ENCODE peak calls at places on chromosome 7, in ten cellular contexts. N is H1, F is body of pancreas, E is tibial nerve, S is esophagus squamous epithelium, K is ovary, I is NB4, D is upper lobe of left lung, A is GM12892, O is Peyer's patch. G is an unnamed sample.

GRCh38 chr7:16711730-16712129 is 41.8 kb upstream of the TSPAN13 start:
- DNase-seq in N (no peak), F (no peak), E (no peak), S (no peak), K (no peak), I (no peak), D (no peak), A (no peak), O (no peak), G (no peak)

GRCh38 chr7:47536705-47537611 is 45.0 kb downstream of the TNS3 start:
- DNase-seq in N (no peak), F (peak), E (peak), S (no peak), K (peak), I (no peak), D (peak), A (no peak), O (no peak), G (no peak)

GRCh38 chr7:155998328-155998691 is 186.0 kb upstream of the SHH start:
- DNase-seq in N (no peak), F (no peak), E (no peak), S (no peak), K (no peak), I (no peak), D (peak), A (no peak), O (peak), G (no peak)

GRCh38 chr7:132221356-132221755 is 354.9 kb downstream of the PLXNA4 start:
- DNase-seq in N (no peak), F (no peak), E (no peak), S (no peak), K (no peak), I (no peak), D (no peak), A (no peak), O (no peak), G (no peak)

GRCh38 chr7:111758332-111758731 is 196.0 kb upstream of the IMMP2L start:
- DNase-seq in N (no peak), F (no peak), E (no peak), S (no peak), K (no peak), I (no peak), D (no peak), A (no peak), O (no peak), G (no peak)

GRCh38 chr7:91776166-91776565 is 104.3 kb downstream of the MTERF1 start:
- DNase-seq in N (no peak), F (no peak), E (no peak), S (no peak), K (no peak), I (no peak), D (no peak), A (no peak), O (no peak), G (no peak)

GRCh38 chr7:27277628-27278027 is 35.0 kb downstream of the EVX1 start:
- DNase-seq in N (no peak), F (peak), E (no peak), S (no peak), K (no peak), I (no peak), D (no peak), A (no peak), O (peak), G (no peak)

GRCh38 chr7:39609462-39610149 is 13.8 kb upstream of the RALA start:
- DNase-seq in N (peak), F (no peak), E (no peak), S (no peak), K (no peak), I (peak), D (no peak), A (peak), O (no peak), G (no peak)

GRCh38 chr7:13581097-13581496 is 408.4 kb downstream of the ETV1 start:
- DNase-seq in N (no peak), F (no peak), E (no peak), S (no peak), K (no peak), I (no peak), D (no peak), A (no peak), O (no peak), G (no peak)

GRCh38 chr7:113891031-113891350 is 27.8 kb downstream of the PPP1R3A start:
- DNase-seq in N (no peak), F (no peak), E (no peak), S (no peak), K (no peak), I (no peak), D (no peak), A (no peak), O (no peak), G (no peak)

GRCh38 chr7:151018421-151019129 is 5.7 kb downstream of the ATG9B start:
- DNase-seq in N (no peak), F (peak), E (no peak), S (no peak), K (peak), I (no peak), D (no peak), A (no peak), O (no peak), G (no peak)

GRCh38 chr7:128351296-128352123 is 7.8 kb upstream of the RBM28 start:
- DNase-seq in N (peak), F (no peak), E (no peak), S (no peak), K (no peak), I (no peak), D (no peak), A (no peak), O (no peak), G (no peak)

GRCh38 chr7:132498319-132498718 is 78.0 kb downstream of the PLXNA4 start:
- DNase-seq in N (no peak), F (no peak), E (no peak), S (no peak), K (no peak), I (no peak), D (no peak), A (no peak), O (no peak), G (no peak)

GRCh38 chr7:43650457-43651052 is 67.6 kb downstream of the STK17A start:
- DNase-seq in N (no peak), F (no peak), E (no peak), S (no peak), K (no peak), I (peak), D (no peak), A (no peak), O (peak), G (no peak)

GRCh38 chr7:92179393-92179924 is 517 bp upstream of the LRRD1 start:
- DNase-seq in N (no peak), F (peak), E (no peak), S (no peak), K (peak), I (no peak), D (no peak), A (no peak), O (no peak), G (peak)

GRCh38 chr7:47337531-47337930 is 244.4 kb downstream of the TNS3 start:
- DNase-seq in N (no peak), F (no peak), E (no peak), S (no peak), K (no peak), I (no peak), D (peak), A (no peak), O (no peak), G (no peak)

GRCh38 chr7:7181519-7182155 is 707 bp upstream of the C1GALT1 start:
- DNase-seq in N (peak), F (peak), E (no peak), S (no peak), K (peak), I (peak), D (peak), A (peak), O (peak), G (no peak)

GRCh38 chr7:129607471-129608120 is 3.9 kb upstream of the NRF1 start:
- DNase-seq in N (peak), F (peak), E (no peak), S (no peak), K (no peak), I (peak), D (peak), A (peak), O (peak), G (no peak)

GRCh38 chr7:27364344-27364758 is 121.7 kb downstream of the EVX1 start:
- DNase-seq in N (no peak), F (peak), E (peak), S (no peak), K (peak), I (peak), D (no peak), A (no peak), O (peak), G (no peak)

GRCh38 chr7:110922906-110923305 is 168.0 kb upstream of the LRRN3 start:
- DNase-seq in N (no peak), F (no peak), E (no peak), S (no peak), K (no peak), I (no peak), D (no peak), A (no peak), O (no peak), G (no peak)

GRCh38 chr7:150879345-150879744 is 27.0 kb downstream of the AOC1 start:
- DNase-seq in N (no peak), F (no peak), E (no peak), S (no peak), K (no peak), I (peak), D (no peak), A (no peak), O (no peak), G (peak)

GRCh38 chr7:37694208-37695080 is 10.9 kb downstream of the GPR141 start:
- DNase-seq in N (no peak), F (peak), E (peak), S (no peak), K (no peak), I (peak), D (peak), A (no peak), O (no peak), G (no peak)

GRCh38 chr7:116438274-116438673 is 61.3 kb upstream of the CAV2 start:
- DNase-seq in N (no peak), F (no peak), E (no peak), S (no peak), K (no peak), I (no peak), D (no peak), A (no peak), O (peak), G (no peak)

GRCh38 chr7:143172354-143172753 is 10.9 kb upstream of the TAS2R39 start:
- DNase-seq in N (no peak), F (peak), E (no peak), S (no peak), K (no peak), I (no peak), D (peak), A (no peak), O (no peak), G (no peak)

GRCh38 chr7:129150199-129150996 is 5.9 kb downstream of the TSPAN33 start:
- DNase-seq in N (no peak), F (no peak), E (no peak), S (no peak), K (no peak), I (no peak), D (no peak), A (no peak), O (peak), G (no peak)

GRCh38 chr7:5491251-5492044 is 67.8 kb upstream of the TNRC18 start:
- DNase-seq in N (no peak), F (no peak), E (no peak), S (no peak), K (peak), I (no peak), D (peak), A (no peak), O (no peak), G (no peak)

GRCh38 chr7:148334959-148335577 is 255.5 kb upstream of the C7orf33 start:
- DNase-seq in N (no peak), F (peak), E (no peak), S (no peak), K (no peak), I (no peak), D (no peak), A (no peak), O (no peak), G (no peak)

GRCh38 chr7:130352335-130353074 is 7.9 kb downstream of the CPA5 start:
- DNase-seq in N (no peak), F (no peak), E (no peak), S (no peak), K (peak), I (no peak), D (no peak), A (no peak), O (no peak), G (no peak)

GRCh38 chr7:100590077-100590737 is 4.1 kb downstream of the FBXO24 start:
- DNase-seq in N (no peak), F (no peak), E (no peak), S (no peak), K (peak), I (no peak), D (no peak), A (no peak), O (no peak), G (no peak)

GRCh38 chr7:78172138-78172887 is 373.7 kb downstream of the PHTF2 start:
- DNase-seq in N (no peak), F (no peak), E (no peak), S (no peak), K (no peak), I (no peak), D (no peak), A (no peak), O (no peak), G (no peak)

GRCh38 chr7:100157334-100158228 is 942 bp downstream of the TRAPPC14 start:
- DNase-seq in N (no peak), F (peak), E (no peak), S (no peak), K (no peak), I (peak), D (peak), A (no peak), O (peak), G (no peak)

GRCh38 chr7:131826960-131827359 is 270.5 kb upstream of the PODXL start:
- DNase-seq in N (no peak), F (no peak), E (no peak), S (no peak), K (no peak), I (no peak), D (no peak), A (no peak), O (no peak), G (no peak)

GRCh38 chr7:33887576-33887975 is 17.8 kb upstream of the BMPER start:
- DNase-seq in N (no peak), F (no peak), E (no peak), S (no peak), K (no peak), I (no peak), D (no peak), A (no peak), O (no peak), G (peak)
- TF ChIP-seq POLR2A in N (no peak), F (no peak), E (no peak), S (no peak), K (no peak), I (no peak), D (no peak), A (no peak), O (no peak), G (no peak)

DNA sequence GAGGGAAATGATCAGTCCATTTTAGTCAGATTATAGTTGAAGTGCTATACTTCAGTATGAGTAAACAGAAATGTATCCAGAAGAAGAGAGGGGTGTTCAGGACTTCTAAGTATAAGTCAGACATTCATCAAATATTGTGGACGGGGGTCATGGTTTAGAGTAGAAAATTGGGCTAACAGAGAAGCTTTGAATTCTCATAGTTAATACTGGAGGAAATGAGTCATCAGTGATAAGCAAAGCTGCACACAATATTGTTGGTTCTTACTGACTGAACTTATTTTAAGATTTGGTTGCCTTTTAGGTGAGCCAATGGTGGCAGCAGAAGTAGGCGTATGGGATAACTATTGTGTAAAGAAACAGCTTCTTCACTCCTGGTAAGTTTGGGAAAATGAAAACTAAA is 1.7 kb upstream of the SUMF2 start:
- DNase-seq in N (no peak), F (no peak), E (no peak), S (no peak), K (no peak), I (peak), D (no peak), A (no peak), O (no peak), G (no peak)
- TF ChIP-seq POLR2A in N (no peak), F (no peak), E (no peak), S (no peak), K (no peak), I (no peak), D (no peak), A (no peak), O (no peak), G (no peak)

GRCh38 chr7:26189000-26189539 is 11.5 kb downstream of the HNRNPA2B1 start:
- DNase-seq in N (no peak), F (no peak), E (no peak), S (no peak), K (no peak), I (no peak), D (no peak), A (no peak), O (no peak), G (no peak)
- TF ChIP-seq POLR2A in N (peak), F (no peak), E (no peak), S (no peak), K (no peak), I (no peak), D (no peak), A (peak), O (no peak), G (no peak)

GRCh38 chr7:140175221-140176218 is 1.3 kb downstream of the KDM7A start:
- DNase-seq in N (peak), F (peak), E (peak), S (peak), K (peak), I (peak), D (peak), A (peak), O (peak), G (peak)
- TF ChIP-seq POLR2A in N (peak), F (peak), E (peak), S (peak), K (peak), I (no peak), D (no peak), A (no peak), O (peak), G (peak)

GRCh38 chr7:2072042-2072441 is 160.7 kb downstream of the MAD1L1 start:
- DNase-seq in N (no peak), F (no peak), E (no peak), S (no peak), K (no peak), I (no peak), D (no peak), A (peak), O (peak), G (no peak)
- TF ChIP-seq POLR2A in N (no peak), F (no peak), E (no peak), S (no peak), K (no peak), I (no peak), D (no peak), A (no peak), O (no peak), G (no peak)